ENCODE peak calls at places on chromosomes 13 and 19, in five cellular contexts. R is lower lobe of right lung, M is kidney, C is esophagus muscularis mucosa, O is Panc1. J is an unnamed sample. For H3K4me1, the result is how much of the 10 kb centered on the place peaks cover.

GRCh38 chr13:66704110-66704509 is 526.0 kb downstream of the PCDH9 start:
- DNase-seq in O (no peak), C (no peak), M (no peak), R (no peak), J (no peak)

GRCh38 chr13:51786425-51787010 is 17.4 kb downstream of the DHRS12 start:
- DNase-seq in C (no peak), O (no peak), M (no peak), R (no peak), J (no peak)

GRCh38 chr13:53126803-53127202 is 98.2 kb downstream of the OLFM4 start:
- DNase-seq in C (no peak), O (no peak), M (no peak), R (no peak), J (peak)

GRCh38 chr13:104553156-104553555 is 1486.9 kb upstream of the SLC10A2 start:
- DNase-seq in C (no peak), M (no peak), R (no peak), O (no peak), J (no peak)

GRCh38 chr13:28161370-28161769 is 23.0 kb downstream of the PAN3 start:
- DNase-seq in R (no peak), M (no peak), O (no peak), C (no peak), J (no peak)

GRCh38 chr13:33233547-33233946 is 52.0 kb downstream of the STARD13 start:
- DNase-seq in R (peak), M (no peak), C (no peak), O (no peak), J (peak)

GRCh38 chr13:51681037-51681678 is 96.9 kb downstream of the WDFY2 start:
- DNase-seq in O (peak), M (no peak), R (no peak), C (no peak), J (no peak)

GRCh38 chr19:50003810-50004419 is 21.3 kb downstream of the VRK3 start:
- DNase-seq in M (no peak), C (no peak), O (peak), R (no peak), J (peak)

GRCh38 chr19:44641460-44641859 is 2.2 kb upstream of the PVR start:
- DNase-seq in R (no peak), M (no peak), O (no peak), C (no peak), J (no peak)

GRCh38 chr19:12943437-12944044 is 2.1 kb upstream of the RAD23A start:
- DNase-seq in M (no peak), R (no peak), C (no peak), O (no peak), J (no peak)
- H3K27ac ChIP-seq in M (no peak), R (peak), C (peak), O (no peak), J (peak)

GRCh38 chr13:61880576-61881283 is 465.1 kb upstream of the PCDH20 start:
- DNase-seq in R (no peak), C (no peak), O (peak), M (no peak), J (no peak)
- TF ChIP-seq CTCF in R (peak), C (no peak), O (peak), M (peak), J (peak)

GRCh38 chr19:13154241-13154778 is 4.1 kb downstream of the IER2 start:
- DNase-seq in O (no peak), C (peak), R (peak), M (peak), J (peak)
- H3K4me1 ChIP-seq in O (under half), C (under half), R (under half), M (under half), J (under half)

GRCh38 chr19:10767726-10768125 is 49.8 kb downstream of the DNM2 start:
- DNase-seq in C (no peak), O (no peak), M (no peak), R (no peak), J (no peak)
- H3K27ac ChIP-seq in C (no peak), O (no peak), M (peak), R (peak), J (no peak)

GRCh38 chr19:1650627-1651009 is 1.8 kb downstream of the TCF3 start:
- DNase-seq in M (no peak), O (no peak), R (no peak), C (no peak), J (peak)
- TF ChIP-seq CTCF in M (no peak), O (no peak), R (no peak), C (no peak), J (no peak)

GRCh38 chr13:112770504-112770903 is 80.7 kb downstream of the ATP11A start:
- DNase-seq in M (peak), C (no peak), R (no peak), O (no peak), J (no peak)
- H3K4me1 ChIP-seq in M (under half), C (under half), R (half or more), O (under half), J (half or more)

DNA sequence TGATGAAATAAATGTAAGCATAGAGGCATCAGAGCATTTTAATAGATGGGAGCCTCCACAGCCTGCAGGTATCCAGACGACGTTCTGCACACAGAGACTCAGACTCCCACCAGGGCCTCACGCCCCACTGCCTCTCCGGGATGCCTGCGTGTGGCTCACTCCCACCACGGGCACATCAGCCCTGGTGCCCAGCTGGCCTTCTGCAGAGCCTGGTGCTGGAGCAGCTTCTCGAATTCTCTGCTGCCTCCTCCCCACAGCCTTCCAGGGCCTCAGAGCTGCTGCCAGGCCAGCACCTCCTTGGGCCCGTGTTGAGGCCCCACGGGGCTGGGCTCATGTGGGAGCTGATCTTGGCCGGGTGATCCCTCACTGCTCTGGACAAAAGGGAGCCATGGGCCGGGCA is 90.9 kb downstream of the KDM4B start:
- DNase-seq in R (no peak), M (no peak), C (no peak), O (no peak), J (no peak)
- H3K27ac ChIP-seq in R (no peak), M (no peak), C (no peak), O (no peak), J (no peak)

DNA sequence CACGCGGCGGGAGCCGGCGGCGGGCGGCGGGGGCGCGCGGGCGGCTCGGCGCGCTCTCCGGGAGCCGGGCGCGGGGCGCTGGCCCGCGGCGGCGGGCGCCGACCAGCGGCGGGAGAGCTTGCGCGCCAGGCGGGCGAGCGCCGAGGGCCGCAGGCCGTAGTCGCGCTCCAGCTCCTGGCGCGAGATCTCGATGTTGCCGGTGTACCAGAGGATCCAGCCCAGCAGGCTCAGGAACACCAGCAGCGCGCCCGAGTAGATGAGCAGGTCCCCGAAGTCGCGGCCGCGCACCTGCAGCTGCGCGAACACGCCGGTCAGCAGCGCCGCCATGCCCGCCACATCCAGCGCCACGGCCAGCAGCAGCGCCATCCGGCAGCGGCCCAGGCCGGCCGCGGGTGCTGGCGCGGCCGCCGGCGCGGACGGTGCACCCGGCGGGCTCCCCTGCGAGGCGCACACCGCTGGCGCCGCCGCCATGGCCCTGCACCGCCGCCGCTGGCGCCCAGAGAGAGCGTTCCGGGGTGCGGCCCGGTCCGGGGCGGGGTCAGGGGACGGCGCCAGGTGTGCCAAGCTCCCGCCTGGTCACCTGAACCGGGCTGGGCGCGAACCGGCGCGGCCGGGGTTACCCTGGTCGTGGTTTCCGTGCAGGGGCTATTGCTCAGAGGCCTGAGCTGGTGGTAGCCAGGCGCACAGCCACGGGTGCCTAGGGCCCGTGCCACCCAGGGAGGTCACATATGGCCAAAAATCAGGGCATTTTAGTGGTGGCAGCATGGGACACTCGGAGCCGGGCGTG is at the start of gene TMEM238:
- DNase-seq in O (no peak), C (no peak), R (peak), M (peak), J (peak)
- TF ChIP-seq CTCF in O (no peak), C (peak), R (no peak), M (peak), J (no peak)

GRCh38 chr19:34828156-34828555 is 55.1 kb upstream of the ZNF599 start:
- DNase-seq in O (no peak), M (no peak), R (no peak), C (no peak), J (no peak)

GRCh38 chr19:34824686-34825085 is 51.7 kb upstream of the ZNF599 start:
- DNase-seq in M (no peak), R (no peak), O (no peak), C (no peak), J (no peak)

GRCh38 chr19:34825212-34825611 is 52.2 kb upstream of the ZNF599 start:
- DNase-seq in R (no peak), O (no peak), C (peak), M (no peak), J (no peak)
- H3K4me1 ChIP-seq in R (under half), O (under half), C (under half), M (under half), J (under half)

J was measured in left lung.